ENCODE peak calls at places on chromosomes 5 and 9, in six cellular contexts. Y is uterus; J is brain microvascular endothelial cell; N is CD8-positive, alpha-beta T cell; W is tibial artery; Q is right lobe of liver. D is an unnamed sample.
A peak's percentile ranks its signal among the peaks of the same experiment; 100 is the strongest.

GRCh38 chr9:128636556-128637530 is 19.8 kb downstream of the DYNC2I2 start:
- DNase-seq in Y (no peak), J (no peak), N (no peak), W (no peak), Q (peak; percentile 57), D (no peak)

GRCh38 chr5:76402251-76402879 is 720 bp upstream of the IQGAP2 start:
- DNase-seq in Y (no peak), J (no peak), N (peak; percentile 66), W (no peak), Q (peak; percentile 62), D (peak; percentile 46)

GRCh38 chr5:168753691-168754254 is 174.6 kb upstream of the PANK3 start:
- DNase-seq in Y (no peak), J (no peak), N (no peak), W (peak; percentile 53), Q (peak; percentile 28), D (no peak)

GRCh38 chr9:19154135-19154612 is 26.9 kb upstream of the PLIN2 start:
- DNase-seq in Y (peak; percentile 88), J (peak; percentile 96), N (no peak), W (no peak), Q (peak; percentile 74), D (no peak)

GRCh38 chr9:130630506-130631330 is 33.7 kb upstream of the PRDM12 start:
- DNase-seq in Y (no peak), J (no peak), N (no peak), W (no peak), Q (no peak), D (peak; percentile 77)

GRCh38 chr9:133351526-133351907 is 3.5 kb downstream of the RPL7A start:
- DNase-seq in Y (no peak), J (no peak), N (no peak), W (no peak), Q (no peak), D (no peak)

GRCh38 chr9:115240676-115241075 is 122.7 kb upstream of the TNC start:
- DNase-seq in Y (no peak), J (no peak), N (no peak), W (no peak), Q (no peak), D (no peak)

GRCh38 chr9:99590879-99591278 is 230.8 kb upstream of the NR4A3 start:
- DNase-seq in Y (no peak), J (no peak), N (no peak), W (no peak), Q (no peak), D (no peak)

GRCh38 chr5:7576023-7576715 is 180.2 kb downstream of the ADCY2 start:
- DNase-seq in Y (no peak), J (no peak), N (no peak), W (no peak), Q (no peak), D (no peak)

DNA sequence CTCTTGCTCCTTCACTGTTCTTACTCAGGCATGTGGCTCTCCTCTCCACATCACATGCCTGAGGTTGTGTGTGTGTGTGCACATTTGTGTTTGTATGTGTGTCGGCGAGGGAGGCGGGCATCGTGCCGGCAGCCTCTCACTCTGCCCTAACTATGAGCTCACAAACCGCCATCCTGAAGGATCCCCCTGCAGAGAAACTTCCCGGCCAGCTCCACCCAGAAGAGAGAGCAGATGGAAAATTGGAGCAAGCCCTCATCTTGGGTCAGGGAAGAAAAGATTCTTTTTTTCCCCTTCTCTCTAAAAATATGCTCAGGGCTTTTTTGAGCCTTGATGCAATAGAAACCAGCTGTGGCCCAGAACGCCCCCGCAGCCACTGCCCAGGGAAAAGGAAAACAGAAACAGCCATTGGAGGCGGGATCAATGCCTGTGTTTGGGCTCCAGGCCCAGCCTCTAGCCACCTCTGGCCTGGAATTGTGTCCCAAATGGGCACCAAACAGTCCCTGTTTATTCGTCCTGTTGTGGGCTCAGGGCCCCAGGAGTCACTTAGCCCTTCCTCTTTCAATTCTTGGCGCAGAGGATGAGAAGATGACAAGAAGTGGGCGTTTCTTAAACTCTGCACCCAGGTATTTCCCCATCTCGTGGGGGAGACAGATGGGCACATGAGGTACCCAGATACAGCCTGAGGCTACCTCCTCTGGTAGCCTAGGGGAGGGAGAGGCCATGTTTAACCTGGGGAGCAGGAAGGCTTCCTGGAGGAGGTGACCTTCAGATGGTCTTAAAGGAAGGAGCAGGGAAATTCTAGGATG is 151.5 kb downstream of the RGS3 start:
- DNase-seq in Y (peak; percentile 44), J (peak; percentile 56), N (no peak), W (no peak), Q (peak; percentile 78), D (peak; percentile 75)
- H3K4me3 ChIP-seq in Y (no peak overlapping the region), J (no peak overlapping the region), N (no peak overlapping the region), W (no peak overlapping the region), Q (no peak overlapping the region), D (no peak overlapping the region)

GRCh38 chr5:132526290-132526973 is 16.9 kb downstream of the IL5 start:
- DNase-seq in Y (peak; percentile 29), J (peak; percentile 40), N (no peak), W (no peak), Q (peak; percentile 46), D (peak; percentile 31)

GRCh38 chr5:132525299-132525724 is 18.0 kb downstream of the IL5 start:
- DNase-seq in Y (no peak), J (no peak), N (no peak), W (no peak), Q (no peak), D (no peak)

GRCh38 chr5:132530946-132531345 is 12.4 kb downstream of the IL5 start:
- DNase-seq in Y (no peak), J (no peak), N (no peak), W (no peak), Q (no peak), D (no peak)

GRCh38 chr5:132528866-132529634 is 14.3 kb downstream of the IL5 start:
- DNase-seq in Y (no peak), J (no peak), N (no peak), W (no peak), Q (no peak), D (no peak)

DNA sequence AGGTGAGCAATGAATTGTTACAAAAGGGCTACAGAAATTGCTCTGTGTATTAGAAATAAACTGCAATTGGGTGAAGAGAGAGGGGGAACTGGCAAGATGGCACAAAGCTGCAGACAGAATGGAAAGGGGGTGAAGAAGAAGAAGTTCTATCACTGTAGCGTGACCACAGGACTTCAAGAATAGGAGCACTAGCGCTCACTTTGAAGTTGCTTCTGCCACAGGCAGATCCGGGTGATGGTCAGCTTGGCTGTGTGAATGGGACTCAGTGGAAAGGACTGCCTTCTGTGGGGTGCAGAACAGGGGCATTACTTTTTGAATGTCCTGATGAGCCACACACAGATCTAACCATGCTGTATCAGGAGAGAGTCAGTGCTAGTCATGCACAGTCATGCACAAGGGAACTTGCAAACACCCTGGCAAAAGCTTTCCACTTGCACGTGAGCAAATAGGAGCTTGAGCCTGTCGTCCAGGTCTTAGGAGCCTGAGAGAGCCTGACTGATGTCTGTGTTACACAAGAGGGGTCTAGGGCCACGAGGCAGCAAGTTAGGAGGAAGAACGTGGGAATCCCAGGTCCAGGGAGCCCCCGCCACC is 16.3 kb downstream of the IL5 start:
- DNase-seq in Y (no peak), J (no peak), N (no peak), W (no peak), Q (no peak), D (no peak)
- H3K4me3 ChIP-seq in Y (no peak overlapping the region), J (no peak overlapping the region), N (no peak overlapping the region), W (no peak overlapping the region), Q (no peak overlapping the region), D (no peak overlapping the region)

DNA sequence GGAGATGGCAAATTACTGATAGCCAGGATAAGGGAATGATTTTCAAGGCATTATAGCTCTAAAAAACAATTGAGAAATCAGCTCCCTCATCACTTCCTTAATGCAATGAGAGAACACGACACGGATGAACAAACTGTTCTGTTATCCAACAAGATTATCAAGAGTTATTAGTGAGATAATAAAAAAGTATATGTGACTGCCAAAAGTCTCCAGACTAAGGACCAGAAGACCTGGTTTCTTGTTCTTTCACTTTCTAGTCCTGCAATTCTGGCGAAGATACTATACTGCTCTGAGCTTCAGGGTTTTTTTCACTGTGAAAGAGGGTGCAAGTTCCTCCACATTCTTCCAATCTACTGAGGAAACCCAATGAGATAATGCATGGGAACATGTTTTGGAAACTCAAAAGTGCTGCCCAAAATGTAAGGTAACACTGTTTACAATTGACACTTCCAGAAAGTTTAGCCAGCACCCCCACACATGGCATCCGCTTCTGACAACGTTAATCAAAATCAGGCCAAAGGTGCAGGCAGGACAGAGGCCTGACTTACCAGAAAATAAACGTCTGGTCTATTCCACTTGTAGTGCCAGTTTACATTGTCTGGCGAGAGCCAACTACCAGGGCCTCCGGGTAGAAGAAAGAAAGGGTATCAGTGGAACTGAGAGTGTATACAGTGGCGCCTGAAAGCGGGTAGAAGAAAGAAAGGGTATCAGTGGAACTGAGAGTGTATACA is 254.3 kb downstream of the DOCK8 start:
- DNase-seq in Y (no peak), J (no peak), N (no peak), W (no peak), Q (no peak), D (peak; percentile 5)
- H3K4me3 ChIP-seq in Y (peak overlapping the region; percentile 51), J (no peak overlapping the region), N (peak overlapping the region; percentile 75), W (no peak overlapping the region), Q (no peak overlapping the region), D (peak overlapping the region; percentile 65)

GRCh38 chr9:36298566-36298965 is 40.3 kb upstream of the GNE start:
- DNase-seq in Y (no peak), J (peak; percentile 10), N (no peak), W (no peak), Q (no peak), D (no peak)

GRCh38 chr9:36297798-36298197 is 39.5 kb upstream of the GNE start:
- DNase-seq in Y (no peak), J (no peak), N (no peak), W (no peak), Q (no peak), D (no peak)

GRCh38 chr9:36306481-36307306 is 48.4 kb upstream of the GNE start:
- DNase-seq in Y (no peak), J (no peak), N (no peak), W (no peak), Q (no peak), D (no peak)

DNA sequence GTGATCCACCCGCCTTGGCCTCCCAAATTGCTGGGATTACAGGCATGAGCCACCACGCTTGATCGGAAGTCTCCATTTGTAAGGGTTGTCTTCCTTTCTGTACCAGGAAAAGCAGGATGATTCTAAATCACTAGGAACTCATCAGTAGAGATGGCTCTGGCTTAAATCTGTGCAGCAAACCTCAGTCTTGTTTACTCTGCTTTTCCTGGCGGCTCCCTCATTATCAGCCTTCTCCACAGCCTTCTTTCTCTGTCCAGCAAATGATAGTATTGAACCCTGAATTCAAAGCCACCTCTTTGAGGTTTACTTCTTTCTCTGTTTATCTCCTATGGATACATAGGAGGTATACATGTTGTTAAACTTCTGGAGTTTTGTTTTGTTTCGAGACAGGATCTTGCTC is 43.0 kb upstream of the GNE start:
- DNase-seq in Y (no peak), J (no peak), N (no peak), W (no peak), Q (no peak), D (no peak)
- H3K4me3 ChIP-seq in Y (no peak overlapping the region), J (no peak overlapping the region), N (no peak overlapping the region), W (no peak overlapping the region), Q (no peak overlapping the region), D (no peak overlapping the region)

D was measured in heart right ventricle.